ENCODE peak calls at places on chromosomes 11 and 22, in four cellular contexts. H, E, D and T are unnamed samples.

GRCh38 chr11:18457435-18457834 is 1.8 kb downstream of the LDHAL6A start:
- DNase-seq in H (peak), E (no peak), D (no peak), T (no peak)

GRCh38 chr11:59174664-59175033 is 2.7 kb downstream of the DTX4 start:
- DNase-seq in H (peak), E (no peak), D (no peak), T (no peak)

GRCh38 chr11:67631853-67632174 is 2.1 kb upstream of the NUDT8 start:
- DNase-seq in H (no peak), E (no peak), D (no peak), T (no peak)

GRCh38 chr11:61841636-61842332 is 13.7 kb downstream of the FADS2 start:
- DNase-seq in H (no peak), E (peak), D (no peak), T (no peak)

GRCh38 chr22:22720201-22720723 is 75.8 kb downstream of the GGTLC2 start:
- DNase-seq in H (peak), E (peak), D (peak), T (peak)

GRCh38 chr22:42949159-42949558 is 65.8 kb downstream of the PACSIN2 start:
- DNase-seq in H (no peak), E (no peak), D (no peak), T (no peak)

GRCh38 chr11:28521075-28521474 is 412.9 kb downstream of the METTL15 start:
- DNase-seq in H (no peak), E (no peak), D (no peak), T (no peak)

GRCh38 chr11:121552160-121552559 is 99.4 kb upstream of the SORL1-AS1 start:
- DNase-seq in H (no peak), E (no peak), D (no peak), T (peak)

GRCh38 chr11:65859812-65860277 is 388 bp upstream of the MUS81 start:
- DNase-seq in H (no peak), E (no peak), D (no peak), T (no peak)

GRCh38 chr11:46625406-46625805 is 8.1 kb downstream of the ATG13 start:
- DNase-seq in H (no peak), E (no peak), D (no peak), T (peak)

GRCh38 chr22:43315687-43316217 is 27.4 kb downstream of the SCUBE1 start:
- DNase-seq in H (no peak), E (no peak), D (no peak), T (no peak)

DNA sequence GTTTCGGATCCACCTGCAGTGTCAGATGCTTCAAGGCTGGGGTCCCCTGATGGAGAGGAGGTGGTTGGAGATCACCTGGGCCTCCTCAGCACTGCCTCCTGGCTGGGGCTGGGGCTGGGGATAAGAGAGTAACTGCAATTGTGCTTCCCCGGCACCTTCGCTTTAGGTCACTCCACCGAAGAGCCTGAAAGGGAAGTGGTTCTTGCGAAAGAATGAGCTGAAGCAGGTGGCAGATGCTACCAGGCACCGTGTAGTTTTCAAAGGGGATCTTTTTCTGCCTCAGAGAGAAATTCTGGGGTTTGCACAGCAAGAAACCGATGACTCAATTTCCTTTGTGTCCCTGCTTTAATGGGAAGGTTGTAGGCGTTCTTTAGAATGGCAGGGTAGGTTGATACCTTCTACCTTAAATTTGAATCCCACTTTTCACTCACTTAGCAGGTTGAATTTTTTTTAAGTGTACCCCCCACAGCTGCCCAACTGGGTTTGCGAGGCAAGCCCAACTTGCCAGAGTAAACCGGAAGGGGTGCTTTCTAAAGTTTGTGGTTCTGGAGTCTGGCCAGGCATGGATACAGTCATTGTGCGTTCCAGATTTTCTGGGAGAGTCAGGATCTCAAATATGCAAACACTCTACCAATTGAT is 5.3 kb downstream of the CD44 start:
- DNase-seq in H (no peak), E (no peak), D (peak), T (no peak)
- TF ChIP-seq POLR2AphosphoS5 in H (no peak), E (no peak), D (peak), T (no peak)

GRCh38 chr11:131546218-131546895 is 175.9 kb downstream of the NTM start:
- DNase-seq in H (no peak), E (no peak), D (no peak), T (peak)
- TF ChIP-seq JUNB in H (no peak), E (no peak), D (no peak), T (no peak)

GRCh38 chr11:37105456-37105855 is 507.4 kb upstream of the RAG2 start:
- DNase-seq in H (no peak), E (no peak), D (no peak), T (no peak)

GRCh38 chr11:37108436-37109204 is 510.6 kb upstream of the RAG2 start:
- DNase-seq in H (no peak), E (no peak), D (no peak), T (no peak)

GRCh38 chr11:37107415-37107814 is 509.4 kb upstream of the RAG2 start:
- DNase-seq in H (no peak), E (no peak), D (no peak), T (no peak)

GRCh38 chr11:37100008-37100407 is 502.0 kb upstream of the RAG2 start:
- DNase-seq in H (no peak), E (no peak), D (no peak), T (no peak)

GRCh38 chr11:37104380-37104779 is 506.3 kb upstream of the RAG2 start:
- DNase-seq in H (no peak), E (no peak), D (no peak), T (no peak)
- H3K27ac ChIP-seq in H (no peak), E (no peak), D (no peak), T (no peak)

GRCh38 chr11:11416502-11416901 is 63.5 kb upstream of the CSNK2A3 start:
- DNase-seq in H (no peak), E (no peak), D (no peak), T (no peak)
- TF ChIP-seq POLR2AphosphoS5 in H (no peak), E (no peak), D (no peak), T (no peak)

DNA sequence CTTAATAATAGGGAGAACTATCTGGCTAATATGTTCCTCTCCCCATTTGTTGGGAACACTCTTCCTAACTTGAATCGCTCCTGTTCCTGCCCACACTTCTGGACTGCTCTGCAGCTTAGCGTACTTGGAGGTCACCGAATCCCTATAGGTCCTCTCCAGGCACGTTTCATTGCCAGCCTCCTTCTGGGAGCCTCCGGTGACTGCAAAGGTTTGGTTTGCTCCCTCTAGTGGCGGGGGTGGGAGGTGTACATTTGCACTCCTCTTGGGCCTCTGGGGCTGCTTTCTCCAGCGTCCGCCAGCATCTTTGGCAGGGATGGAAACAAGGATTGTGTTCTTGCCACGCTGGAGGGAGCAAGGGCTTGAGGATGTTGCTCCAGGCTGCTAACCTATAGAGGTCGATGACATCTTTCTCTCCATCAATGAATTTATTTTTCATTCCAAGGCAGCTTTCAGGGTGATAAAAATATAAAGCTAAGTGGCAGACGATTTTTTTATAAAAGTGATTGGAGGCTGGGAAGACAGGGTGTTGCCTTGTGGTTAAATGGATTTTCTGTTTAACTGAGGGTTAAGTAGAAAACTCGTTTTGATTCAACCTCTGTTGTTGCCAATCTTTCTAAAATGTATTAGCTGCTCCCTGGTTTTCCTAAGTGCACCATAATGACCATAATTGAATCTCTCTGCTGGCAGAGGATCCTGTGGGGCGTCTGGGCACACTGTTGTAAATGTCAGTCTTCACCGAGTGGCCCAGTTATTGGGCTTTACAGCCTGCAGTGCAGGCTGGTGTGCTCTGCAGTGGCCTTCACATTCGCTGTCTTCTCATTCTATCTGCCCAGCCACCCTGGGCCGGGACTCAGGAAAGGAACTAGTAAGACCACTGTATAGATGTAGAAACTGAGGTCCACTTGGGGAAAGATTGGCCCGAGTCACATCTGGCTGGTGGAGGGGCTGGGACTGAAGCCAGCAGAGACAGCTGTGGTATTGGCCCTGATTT is 48.9 kb downstream of the TSPAN18 start:
- DNase-seq in H (peak), E (peak), D (no peak), T (peak)
- TF ChIP-seq JUNB in H (no peak), E (no peak), D (no peak), T (no peak)

DNA sequence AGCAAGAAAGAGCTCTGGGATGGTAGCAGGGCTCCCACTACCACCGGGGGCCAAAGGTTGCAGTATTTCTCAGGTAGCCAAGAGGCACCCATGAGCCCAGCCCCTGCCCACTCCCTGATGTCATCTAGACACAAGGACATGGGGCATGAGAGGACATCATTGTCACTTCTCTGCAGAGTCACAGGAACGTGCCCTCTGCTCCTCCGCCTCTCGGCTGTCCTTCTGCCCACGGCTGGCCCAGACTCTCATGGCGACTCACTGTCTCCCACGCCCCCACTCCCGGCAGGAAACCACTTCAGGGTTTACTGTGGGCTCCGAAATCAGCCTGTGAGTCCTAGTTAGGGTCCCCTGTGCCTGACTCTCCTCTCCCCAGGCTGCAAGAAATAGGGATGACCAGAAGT is 1.8 kb upstream of the GAL start:
- DNase-seq in H (no peak), E (no peak), D (no peak), T (no peak)
- H3K27ac ChIP-seq in H (no peak), E (no peak), D (no peak), T (no peak)

DNA sequence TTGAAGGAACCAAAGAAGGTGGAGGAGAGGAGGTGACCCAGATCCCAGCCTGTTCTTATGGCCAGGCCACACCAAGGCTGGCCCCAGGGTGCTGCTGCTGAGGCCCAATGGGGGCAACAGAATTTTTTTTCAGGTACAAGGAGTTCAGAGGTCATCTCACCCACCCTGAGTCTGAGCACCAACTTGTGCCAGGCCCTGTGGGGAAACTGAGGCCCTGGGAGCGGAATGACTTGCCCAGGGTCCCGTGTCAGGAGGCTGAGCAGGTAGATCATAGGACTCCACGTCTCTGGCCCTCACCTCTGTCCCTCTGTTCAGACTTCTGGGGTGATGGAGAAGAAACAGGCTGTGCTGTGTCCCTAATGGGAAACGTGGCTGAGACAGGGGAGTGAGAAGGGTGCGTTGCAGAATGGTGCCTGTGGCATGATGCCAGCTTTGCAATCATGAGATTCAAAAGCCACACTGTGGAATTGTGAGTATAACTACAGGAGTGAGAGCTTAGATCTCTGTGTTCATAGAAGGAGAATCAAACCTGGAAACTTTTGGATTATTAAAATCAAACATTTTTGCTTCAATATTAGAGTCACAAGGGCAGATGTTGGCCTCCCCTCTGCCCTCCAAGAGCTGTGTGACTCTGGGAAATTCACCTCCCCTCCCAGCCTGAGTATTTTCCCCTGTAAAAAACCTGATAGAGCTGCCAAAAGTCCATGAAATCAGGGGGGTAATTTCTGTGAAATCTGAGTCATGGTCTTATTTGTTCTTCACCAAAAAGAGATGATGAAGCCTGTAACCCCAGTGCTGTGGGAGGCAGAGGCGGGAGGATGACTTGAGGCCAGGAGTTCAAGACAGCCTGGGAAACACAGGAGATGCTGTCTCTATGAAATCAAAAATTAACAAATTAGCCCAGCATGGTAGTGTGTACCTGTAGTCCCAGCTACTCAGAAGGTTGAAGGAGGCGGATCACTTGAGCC is 874 bp downstream of the APOL1 start:
- DNase-seq in H (no peak), E (no peak), D (no peak), T (no peak)
- TF ChIP-seq POLR2AphosphoS5 in H (no peak), E (no peak), D (no peak), T (no peak)

DNA sequence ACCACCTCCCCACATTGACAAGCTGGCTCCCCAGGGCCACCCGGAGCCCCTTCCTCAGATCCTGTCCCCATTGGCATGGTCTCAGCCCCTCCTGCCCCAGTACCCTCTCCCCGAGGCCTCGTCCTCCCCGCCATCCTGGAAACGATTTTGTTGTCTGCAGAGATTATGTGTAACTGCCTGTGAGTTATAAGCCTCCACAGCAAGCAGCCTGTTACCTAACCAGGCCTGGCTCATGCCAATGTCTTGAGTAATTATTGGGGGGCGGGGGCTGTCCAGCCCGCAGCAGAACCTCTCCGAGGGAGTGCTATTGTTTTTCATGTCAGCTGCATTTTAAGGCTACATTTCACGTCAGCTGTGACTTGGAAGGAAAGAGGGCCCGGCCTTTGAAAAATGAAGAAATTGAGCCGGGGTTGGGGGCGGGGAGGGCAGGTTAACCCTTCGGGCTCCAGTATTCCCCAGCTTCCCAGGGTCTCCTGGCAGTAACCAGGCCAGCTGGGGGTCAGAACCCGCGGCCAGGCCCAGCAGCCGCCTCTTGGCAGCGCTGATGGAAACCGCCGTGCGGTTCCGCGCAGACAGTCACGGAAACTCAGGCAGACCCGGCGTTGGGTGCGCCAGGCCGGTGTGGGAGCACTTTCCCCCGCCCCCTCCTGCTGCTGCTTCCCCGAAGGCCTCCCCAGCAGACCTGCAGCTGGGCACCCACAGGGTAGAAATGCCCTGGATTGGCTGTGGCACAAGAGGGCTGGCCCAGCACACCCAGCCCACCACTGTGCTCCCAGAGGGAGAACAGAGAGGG is 59.5 kb downstream of the CDKN1C start:
- DNase-seq in H (peak), E (no peak), D (no peak), T (no peak)
- TF ChIP-seq JUNB in H (no peak), E (no peak), D (no peak), T (no peak)

DNA sequence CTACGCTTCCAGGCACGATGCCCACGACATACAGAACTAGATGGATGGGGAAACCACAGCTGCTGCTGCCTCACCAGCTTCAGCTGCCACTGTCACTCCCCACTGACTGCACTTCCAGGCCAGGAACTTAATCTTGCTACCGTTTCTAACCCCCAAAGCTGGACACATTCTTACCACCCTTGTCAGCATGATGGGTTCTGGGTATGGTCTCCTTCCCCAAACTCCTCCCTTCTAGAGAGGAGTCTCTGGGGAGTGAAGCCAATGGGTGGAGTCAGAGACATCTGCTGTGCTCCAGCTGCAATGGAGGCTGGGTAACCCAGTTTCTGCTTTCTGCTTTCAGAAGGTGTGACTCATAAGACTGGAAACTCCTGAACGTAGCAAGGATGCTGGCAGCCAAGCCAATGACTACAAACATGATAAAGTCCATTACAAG is 87.0 kb upstream of the THY1 start:
- DNase-seq in H (no peak), E (no peak), D (peak), T (no peak)
- H3K27ac ChIP-seq in H (no peak), E (no peak), D (no peak), T (no peak)

GRCh38 chr11:859394-860131 is 16.9 kb downstream of the TSPAN4 start:
- DNase-seq in H (no peak), E (peak), D (no peak), T (no peak)

GRCh38 chr11:862028-862703 is 19.5 kb downstream of the TSPAN4 start:
- DNase-seq in H (no peak), E (peak), D (no peak), T (peak)

GRCh38 chr11:861105-861479 is 18.4 kb downstream of the TSPAN4 start:
- DNase-seq in H (no peak), E (no peak), D (no peak), T (no peak)

GRCh38 chr11:858993-859339 is 16.3 kb downstream of the TSPAN4 start:
- DNase-seq in H (no peak), E (no peak), D (no peak), T (no peak)

DNA sequence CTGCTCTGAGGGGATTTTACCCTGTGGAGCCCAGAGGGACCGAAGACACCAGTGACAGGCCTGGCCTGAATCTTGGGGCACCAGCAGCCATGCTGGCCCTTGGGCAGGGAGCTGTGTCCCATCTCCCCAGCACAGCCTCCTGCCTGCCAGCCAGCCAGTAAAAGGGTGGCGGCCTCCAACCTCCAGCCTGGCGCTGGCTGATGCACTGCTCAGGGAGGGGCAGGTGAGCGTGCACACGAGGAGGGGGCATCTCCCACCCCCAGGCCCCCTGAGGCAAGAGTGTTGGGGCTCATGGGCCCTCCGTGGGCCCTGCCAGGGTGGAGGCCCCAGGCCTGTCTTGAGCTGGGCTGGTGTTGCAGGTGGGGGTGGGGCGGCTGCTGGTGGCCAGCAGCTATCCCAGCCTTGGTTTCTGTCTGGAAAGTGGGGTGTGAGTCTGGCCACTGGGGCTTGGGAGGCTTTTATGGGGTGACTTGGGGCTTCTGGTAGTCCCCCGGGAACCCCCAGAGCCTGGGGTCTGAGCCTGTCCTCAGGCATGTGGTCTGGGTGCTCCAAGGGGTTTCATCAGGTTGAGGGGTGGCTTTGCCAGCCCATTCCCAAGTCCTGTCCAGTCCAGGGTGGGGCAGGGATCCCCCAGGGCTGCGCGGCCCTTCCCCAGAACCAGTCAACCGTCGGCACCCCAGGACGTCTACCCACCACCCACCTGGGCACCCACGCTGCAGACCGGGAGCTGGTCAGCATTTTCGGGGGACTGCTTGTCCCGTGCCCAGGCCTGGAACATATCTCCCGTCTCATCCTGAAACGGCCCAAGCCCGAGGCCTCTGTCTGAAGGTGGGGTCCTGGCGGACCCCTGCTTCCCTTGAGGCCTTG is 17.8 kb downstream of the TSPAN4 start:
- DNase-seq in H (no peak), E (no peak), D (no peak), T (no peak)
- TF ChIP-seq POLR2AphosphoS5 in H (no peak), E (no peak), D (no peak), T (no peak)